ENCODE peak calls at places on chromosomes 13 and 19, in six cellular contexts. N is GM04504; T is LoVo; A is MV-4-11; Q is cardiac muscle cell; Z is CD8-positive, alpha-beta T cell. C is an unnamed sample.

GRCh38 chr13:45336025-45336800 is 4.8 kb downstream of the TPT1 start:
- DNase-seq in Z (no peak), T (no peak), Q (no peak), N (no peak), A (no peak), C (no peak)

GRCh38 chr13:67367385-67367784 is 137.2 kb upstream of the PCDH9 start:
- DNase-seq in Z (no peak), N (no peak), Q (no peak), T (no peak), A (peak), C (no peak)

GRCh38 chr13:114145256-114145655 is 12.8 kb upstream of the RASA3 start:
- DNase-seq in T (no peak), N (no peak), A (no peak), Z (no peak), Q (no peak), C (no peak)

GRCh38 chr13:99376132-99376531 is 68.9 kb upstream of the GPR183 start:
- DNase-seq in A (no peak), N (no peak), T (no peak), Z (no peak), Q (no peak), C (no peak)

GRCh38 chr13:49113526-49114286 is 106.4 kb upstream of the MLNR start:
- DNase-seq in N (no peak), T (no peak), A (peak), Z (no peak), Q (no peak), C (no peak)

GRCh38 chr19:56538254-56538760 is 441 bp upstream of the ZFP28 start:
- DNase-seq in Q (peak), T (no peak), Z (peak), A (peak), N (peak), C (peak)

GRCh38 chr19:10454267-10454666 is 33.9 kb downstream of the PDE4A start:
- DNase-seq in Q (peak), A (no peak), N (no peak), Z (no peak), T (no peak), C (no peak)

GRCh38 chr13:99439850-99440604 is 61.2 kb upstream of the TM9SF2 start:
- DNase-seq in Q (no peak), T (no peak), N (no peak), Z (no peak), A (no peak), C (no peak)

GRCh38 chr13:98182589-98182988 is 5.5 kb upstream of the RNF113B start:
- DNase-seq in N (no peak), Z (no peak), Q (no peak), T (no peak), A (no peak), C (no peak)

GRCh38 chr19:42529248-42529764 is 1.0 kb upstream of the CEACAM1 start:
- DNase-seq in T (peak), A (peak), Q (peak), N (peak), Z (peak), C (peak)

C was measured in HS-5.